ENCODE peak calls at places on chromosomes 5 and 9, in ten cellular contexts. Z is CD8-positive, alpha-beta T cell; T is upper lobe of right lung; J is NCI-H1092; M is effector memory CD4-positive, alpha-beta T cell; Q is brain microvascular endothelial cell; L is Kasumi-1; G is memory B cell; O is hippocampal formation; F is transverse colon. W is an unnamed sample.

GRCh38 chr5:151492729-151493128 is 45.3 kb downstream of the SLC36A1 start:
- DNase-seq in F (no peak), Q (peak), T (no peak), Z (no peak), G (no peak), O (no peak), J (no peak), L (peak), M (no peak), W (no peak)

GRCh38 chr9:92600742-92601261 is 65.0 kb upstream of the ECM2 start:
- DNase-seq in Z (no peak), F (no peak), J (no peak), G (no peak), T (no peak), O (no peak), Q (peak), M (no peak), L (no peak), W (no peak)

GRCh38 chr5:9284272-9284671 is 261.6 kb downstream of the SEMA5A start:
- DNase-seq in G (no peak), F (no peak), J (no peak), Q (no peak), T (no peak), L (no peak), Z (no peak), M (no peak), O (no peak), W (no peak)

GRCh38 chr9:95880011-95880690 is 4.7 kb downstream of the ERCC6L2 start:
- DNase-seq in M (no peak), Z (no peak), Q (peak), O (no peak), G (no peak), L (no peak), T (no peak), F (no peak), J (no peak), W (no peak)

GRCh38 chr5:6632324-6632930 is 417 bp downstream of the NSUN2 start:
- DNase-seq in J (no peak), T (no peak), G (no peak), F (no peak), L (peak), O (no peak), Z (no peak), M (no peak), Q (peak), W (no peak)

GRCh38 chr5:157665467-157666085 is 5.8 kb upstream of the C5orf52 start:
- DNase-seq in Z (no peak), J (no peak), G (no peak), F (no peak), Q (peak), O (no peak), T (no peak), M (no peak), L (no peak), W (no peak)

GRCh38 chr9:77019010-77019809 is at the start of gene FOXB2:
- DNase-seq in Q (no peak), M (no peak), J (no peak), L (no peak), F (no peak), O (no peak), T (no peak), Z (no peak), G (no peak), W (no peak)

GRCh38 chr5:64722588-64722987 is 32.3 kb downstream of the SHISAL2B start:
- DNase-seq in G (no peak), T (no peak), F (no peak), Z (no peak), Q (no peak), M (no peak), O (no peak), J (no peak), L (no peak), W (no peak)

GRCh38 chr5:56463944-56464571 is 230.9 kb upstream of the ANKRD55 start:
- DNase-seq in Q (no peak), T (no peak), F (no peak), J (no peak), Z (no peak), M (no peak), O (no peak), L (no peak), G (no peak), W (no peak)

GRCh38 chr5:53874409-53874808 is 314.0 kb downstream of the NDUFS4 start:
- DNase-seq in Z (no peak), L (no peak), Q (no peak), F (no peak), G (no peak), T (no peak), O (no peak), M (no peak), J (no peak), W (no peak)

GRCh38 chr5:158289967-158290366 is 431.0 kb upstream of the CLINT1 start:
- DNase-seq in J (no peak), L (no peak), G (no peak), T (no peak), O (no peak), F (no peak), Q (no peak), M (no peak), Z (no peak), W (no peak)

GRCh38 chr9:122192261-122192875 is 32.7 kb downstream of the MORN5 start:
- DNase-seq in F (no peak), M (no peak), O (no peak), Q (no peak), J (no peak), G (no peak), Z (no peak), L (no peak), T (no peak), W (no peak)

GRCh38 chr9:123835821-123836220 is 94.1 kb downstream of the DENND1A start:
- DNase-seq in M (no peak), Q (no peak), L (no peak), T (no peak), F (no peak), G (no peak), J (no peak), Z (no peak), O (no peak), W (no peak)

GRCh38 chr5:140565024-140565779 is 574 bp downstream of the SLC35A4 start:
- DNase-seq in F (no peak), Z (no peak), J (no peak), O (no peak), M (no peak), G (no peak), T (no peak), Q (peak), L (no peak), W (no peak)

GRCh38 chr5:41883243-41883642 is 13.0 kb upstream of the OXCT1 start:
- DNase-seq in L (no peak), O (no peak), Z (no peak), G (no peak), T (no peak), F (no peak), J (no peak), Q (no peak), M (no peak), W (no peak)